ENCODE peak calls at places on chromosomes 13 and 19, in five cellular contexts. L is foreskin fibroblast, J is dorsolateral prefrontal cortex, O is fibroblast of mammary gland, W is endothelial cell. D is an unnamed sample.

GRCh38 chr19:8334458-8335342 is 8.4 kb downstream of the KANK3 start:
- DNase-seq in L (peak; percentile 92), O (peak; percentile 62), W (peak; percentile 49), J (no peak), D (no peak)

GRCh38 chr19:18807861-18808331 is 16.8 kb upstream of the COMP start:
- DNase-seq in O (no peak), L (peak; percentile 65), J (no peak), W (no peak), D (no peak)

GRCh38 chr13:99151516-99151915 is 49.1 kb upstream of the UBAC2 start:
- DNase-seq in J (no peak), O (peak; percentile 69), W (no peak), L (peak; percentile 66), D (no peak)

GRCh38 chr13:69704311-69704710 is 403.3 kb upstream of the ATXN8OS start:
- DNase-seq in O (no peak), J (no peak), W (no peak), L (no peak), D (no peak)

GRCh38 chr19:57651654-57651996 is 17.1 kb upstream of the ZSCAN4 start:
- DNase-seq in J (no peak), L (no peak), O (no peak), W (no peak), D (no peak)

GRCh38 chr19:48815870-48816501 is 5.2 kb upstream of the BCAT2 start:
- DNase-seq in J (no peak), L (peak; percentile 33), O (no peak), W (no peak), D (no peak)

GRCh38 chr13:86932935-86933334 is 738.2 kb upstream of the SLITRK5 start:
- DNase-seq in L (no peak), J (no peak), W (peak; percentile 11), O (no peak), D (no peak)

GRCh38 chr19:49861127-49861526 is 6.2 kb downstream of the PNKP start:
- DNase-seq in J (peak; percentile 49), L (peak; percentile 76), W (no peak), O (no peak), D (no peak)

GRCh38 chr19:14517840-14518505 is at the start of gene DNAJB1:
- DNase-seq in O (peak; percentile 62), L (peak; percentile 94), J (peak; percentile 75), W (peak; percentile 66), D (no peak)

GRCh38 chr19:17339088-17339741 is 1.9 kb downstream of the GTPBP3 start:
- DNase-seq in W (no peak), L (no peak), O (no peak), J (no peak), D (no peak)

GRCh38 chr19:2329162-2329505 is 650 bp downstream of the SPPL2B start:
- DNase-seq in W (no peak), J (no peak), O (no peak), L (peak; percentile 32), D (no peak)

GRCh38 chr13:99255241-99255640 is 2.9 kb downstream of the GPR18 start:
- DNase-seq in L (no peak), J (no peak), O (no peak), W (no peak), D (no peak)

GRCh38 chr13:95492044-95492801 is 60.3 kb upstream of the CLDN10 start:
- DNase-seq in L (no peak), W (no peak), O (no peak), J (no peak), D (no peak)

GRCh38 chr19:48053856-48054255 is 10.0 kb upstream of the CABP5 start:
- DNase-seq in L (peak; percentile 7), O (no peak), W (no peak), J (no peak), D (no peak)

GRCh38 chr13:103926118-103926517 is 859.9 kb upstream of the SLC10A2 start:
- DNase-seq in O (no peak), L (no peak), J (no peak), W (no peak), D (no peak)

GRCh38 chr19:42422576-42423461 is 4.4 kb downstream of the LIPE start:
- DNase-seq in W (peak; percentile 50), L (peak; percentile 68), J (peak; percentile 54), O (no peak), D (no peak)

GRCh38 chr19:33799507-33799906 is 2.8 kb downstream of the KCTD15 start:
- DNase-seq in O (no peak), J (no peak), W (no peak), L (no peak), D (no peak)

GRCh38 chr19:4278010-4278409 is 1.1 kb upstream of the SHD start:
- DNase-seq in J (no peak), L (no peak), O (no peak), W (no peak), D (no peak)

GRCh38 chr13:39685652-39686051 is 30.2 kb downstream of the COG6 start:
- DNase-seq in L (no peak), J (no peak), O (no peak), W (no peak), D (no peak)

GRCh38 chr19:1860133-1860775 is 3.1 kb downstream of the KLF16 start:
- DNase-seq in L (peak; percentile 88), O (peak; percentile 75), W (peak; percentile 60), J (peak; percentile 74), D (no peak)

GRCh38 chr13:36998624-36999041 is 507 bp downstream of the ALG5 start:
- DNase-seq in L (peak; percentile 15), J (no peak), W (peak; percentile 25), O (peak; percentile 8), D (no peak)

GRCh38 chr19:18266863-18267686 is 7.2 kb downstream of the IQCN start:
- DNase-seq in O (no peak), L (no peak), J (no peak), W (no peak), D (no peak)

GRCh38 chr13:104823709-104824108 is 1711.8 kb downstream of the EFNB2 start:
- DNase-seq in L (no peak), O (no peak), W (no peak), J (no peak), D (no peak)

DNA sequence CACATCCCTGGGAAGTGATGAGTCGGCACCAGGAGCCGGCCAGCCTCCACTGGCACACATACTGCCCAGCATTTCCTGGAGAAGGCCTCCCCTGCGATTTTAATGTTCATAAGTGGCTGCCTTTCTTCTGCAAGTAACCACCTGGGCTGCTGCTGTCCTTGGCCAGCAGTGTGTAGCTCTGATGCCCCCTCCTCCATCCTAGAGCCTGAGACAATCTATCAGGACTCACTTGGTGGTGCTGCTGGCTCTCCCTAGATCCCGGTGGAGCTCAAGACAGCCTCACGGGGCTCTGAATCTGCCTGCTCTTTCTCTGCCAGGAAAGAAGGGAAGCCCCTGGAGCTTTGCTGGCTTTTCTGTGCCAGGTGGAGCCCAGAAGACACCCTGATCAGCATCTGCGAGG is 122.5 kb downstream of the ZDHHC20 start:
- DNase-seq in W (no peak), L (no peak), J (no peak), O (no peak), D (no peak)
- TF ChIP-seq CTCF in W (no peak), L (no peak), J (no peak), O (no peak), D (no peak)

GRCh38 chr19:398719-399118 is 10.2 kb downstream of the C2CD4C start:
- DNase-seq in O (no peak), L (no peak), J (no peak), W (no peak), D (no peak)
- TF ChIP-seq CTCF in O (no peak), L (no peak), J (no peak), W (no peak), D (no peak)

DNA sequence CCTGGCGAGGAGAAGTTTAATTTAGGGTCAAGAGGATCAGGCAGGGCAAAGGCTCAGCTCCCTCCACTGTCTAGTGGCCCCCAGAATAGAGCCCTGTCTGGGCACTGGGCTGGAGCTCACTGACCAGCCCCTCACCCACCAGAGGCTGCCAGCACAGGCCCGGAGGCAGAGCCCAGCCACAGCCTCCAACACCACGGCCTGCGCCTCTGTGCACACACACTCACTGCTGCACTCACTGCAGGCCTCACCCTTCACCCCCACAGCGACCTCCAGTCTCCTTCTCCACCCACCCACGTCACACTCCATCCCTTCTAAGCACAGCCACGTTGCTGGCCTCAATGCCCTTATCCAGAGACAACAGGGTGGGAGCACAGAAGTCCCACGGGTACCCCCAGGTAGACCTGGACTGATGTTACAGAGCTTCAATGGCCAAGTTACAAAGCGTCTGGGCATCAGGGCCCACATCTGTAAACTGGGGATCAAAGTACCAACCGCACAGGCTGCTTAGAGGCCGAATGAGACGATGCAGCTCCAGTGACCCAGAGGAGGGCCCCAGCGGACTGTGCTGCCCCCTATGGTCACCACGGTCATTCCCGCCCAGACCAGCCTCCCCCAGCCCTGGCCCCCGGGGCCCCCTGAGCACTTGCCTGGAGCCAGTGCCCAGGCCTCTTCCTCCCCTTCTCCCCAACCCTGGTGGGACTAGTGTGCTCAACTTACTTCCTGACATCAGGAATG is 4.5 kb upstream of the PRKD2 start:
- DNase-seq in W (peak; percentile 60), L (no peak), O (no peak), J (no peak), D (no peak)
- TF ChIP-seq CTCF in W (peak; percentile 29), L (no peak), O (peak; percentile 0), J (no peak), D (no peak)

GRCh38 chr19:797528-798414 is 519 bp downstream of the PTBP1 start:
- DNase-seq in J (peak; percentile 60), L (peak; percentile 98), W (peak; percentile 88), O (peak; percentile 85), D (peak; percentile 68)

GRCh38 chr19:798415-799075 is 1.3 kb downstream of the PTBP1 start:
- DNase-seq in O (no peak), W (no peak), L (peak; percentile 37), J (no peak), D (no peak)

GRCh38 chr19:801030-801860 is 4.0 kb downstream of the PTBP1 start:
- DNase-seq in O (peak; percentile 55), W (no peak), L (peak; percentile 80), J (no peak), D (no peak)

GRCh38 chr19:800360-801029 is 3.2 kb downstream of the PTBP1 start:
- DNase-seq in L (peak; percentile 33), O (peak; percentile 44), J (no peak), W (no peak), D (no peak)

DNA sequence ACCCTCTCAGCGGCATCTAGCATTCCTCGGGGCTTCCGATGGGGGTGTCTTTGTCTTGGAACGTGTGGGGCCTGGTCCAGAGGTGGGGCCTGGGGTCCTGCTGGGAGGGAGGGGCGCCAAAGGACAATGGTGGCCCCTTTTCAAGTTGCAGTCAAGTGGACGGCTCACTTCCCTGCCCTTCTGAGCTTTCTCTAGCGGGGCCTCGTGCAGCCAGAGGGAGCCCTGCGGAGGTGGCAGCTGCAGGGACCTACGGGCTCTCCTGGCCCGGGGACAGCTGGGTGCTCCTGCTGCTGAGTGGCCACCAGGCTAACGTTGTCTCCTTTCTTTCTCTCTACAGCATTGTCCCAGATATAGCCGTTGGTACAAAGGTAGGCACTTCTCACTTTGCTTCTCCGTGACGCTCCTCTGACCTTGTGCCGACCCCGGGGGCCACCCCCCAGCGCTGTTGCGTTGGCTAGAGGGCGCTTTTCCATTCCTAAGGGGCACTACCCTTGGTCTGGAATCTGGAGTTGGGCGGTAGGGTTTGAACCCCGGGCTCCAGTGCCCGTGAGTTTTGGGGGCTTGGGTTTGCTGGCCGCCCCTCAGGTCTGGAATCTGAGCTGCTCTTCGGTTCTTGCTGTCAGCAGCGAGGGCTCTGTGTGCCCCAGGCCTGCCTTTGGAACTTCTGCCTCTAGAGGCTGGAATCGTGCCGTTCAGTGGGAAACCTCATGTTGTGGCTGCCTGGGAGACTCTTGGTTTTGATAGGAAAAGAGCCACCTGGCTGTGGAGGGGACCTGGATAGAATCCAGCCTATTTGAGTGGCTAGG is 2.0 kb downstream of the PTBP1 start:
- DNase-seq in J (no peak), L (peak; percentile 61), O (peak; percentile 53), W (no peak), D (no peak)
- TF ChIP-seq CTCF in J (no peak), L (peak; percentile 21), O (peak; percentile 12), W (no peak), D (peak; percentile 15)